ENCODE peak calls at places on chromosomes 2 and 18, in four cellular contexts. V, Y, L and I are unnamed samples.

GRCh38 chr2:173090291-173090877 is 14.7 kb downstream of the MAP3K20 start:
- DNase-seq in Y (no peak), V (no peak), L (no peak), I (no peak)

GRCh38 chr2:110858993-110859770 is 126.8 kb downstream of the ACOXL start:
- DNase-seq in V (no peak), Y (no peak), L (no peak), I (no peak)

GRCh38 chr2:60849165-60849564 is 32.2 kb upstream of the REL start:
- DNase-seq in Y (no peak), V (no peak), L (no peak), I (no peak)

GRCh38 chr2:231621051-231621879 is 28.6 kb downstream of the TEX44 start:
- DNase-seq in V (peak), L (peak), Y (no peak), I (peak)

GRCh38 chr18:27899893-27900292 is 277.0 kb downstream of the CDH2 start:
- DNase-seq in L (no peak), Y (no peak), V (no peak), I (no peak)

GRCh38 chr2:233542507-233542906 is 24.1 kb downstream of the USP40 start:
- DNase-seq in Y (no peak), V (peak), L (no peak), I (no peak)

GRCh38 chr2:213545964-213546363 is 261.7 kb downstream of the SPAG16 start:
- DNase-seq in Y (no peak), L (no peak), V (no peak), I (no peak)

GRCh38 chr2:60597346-60597745 is 43.9 kb upstream of the BCL11A start:
- DNase-seq in Y (no peak), V (no peak), L (no peak), I (no peak)

GRCh38 chr2:179898873-179899272 is 37.5 kb upstream of the ZNF385B start:
- DNase-seq in Y (no peak), V (no peak), L (no peak), I (no peak)

GRCh38 chr2:128638741-128639477 is 320.2 kb upstream of the HS6ST1 start:
- DNase-seq in V (no peak), Y (no peak), L (no peak), I (peak)

GRCh38 chr2:170845343-170845742 is 28.7 kb downstream of the GAD1 start:
- DNase-seq in Y (no peak), V (no peak), L (no peak), I (no peak)

GRCh38 chr2:180677928-180678327 is 302.5 kb upstream of the UBE2E3 start:
- DNase-seq in Y (no peak), V (no peak), L (no peak), I (no peak)

GRCh38 chr2:341017-341542 is 53.2 kb upstream of the ALKAL2 start:
- DNase-seq in V (no peak), Y (no peak), L (no peak), I (no peak)

GRCh38 chr18:48006415-48007175 is 76.1 kb upstream of the SMAD2 start:
- DNase-seq in V (no peak), Y (no peak), L (no peak), I (no peak)

GRCh38 chr2:235026649-235027557 is 75.1 kb downstream of the SH3BP4 start:
- DNase-seq in V (no peak), Y (no peak), L (peak), I (peak)

GRCh38 chr2:66507673-66508127 is 72.8 kb downstream of the MEIS1 start:
- DNase-seq in Y (no peak), V (no peak), L (peak), I (no peak)

GRCh38 chr2:10514743-10515142 is 66.6 kb upstream of the ODC1 start:
- DNase-seq in L (no peak), V (no peak), Y (no peak), I (peak)

GRCh38 chr18:75297731-75298130 is 87.1 kb downstream of the TSHZ1 start:
- DNase-seq in V (no peak), Y (no peak), L (no peak), I (no peak)

GRCh38 chr2:64622443-64623231 is 31.1 kb downstream of the SERTAD2 start:
- DNase-seq in L (no peak), Y (no peak), V (no peak), I (no peak)

GRCh38 chr18:9887992-9888391 is 2.2 kb downstream of the TXNDC2 start:
- DNase-seq in Y (no peak), L (no peak), V (no peak), I (no peak)

GRCh38 chr18:9884532-9885140 is 1.1 kb upstream of the TXNDC2 start:
- DNase-seq in Y (no peak), V (no peak), L (no peak), I (no peak)

GRCh38 chr18:9884090-9884489 is 1.7 kb upstream of the TXNDC2 start:
- DNase-seq in L (no peak), V (no peak), Y (no peak), I (no peak)

GRCh38 chr18:9886005-9886348 is 204 bp downstream of the TXNDC2 start:
- DNase-seq in L (no peak), Y (no peak), V (no peak), I (no peak)

DNA sequence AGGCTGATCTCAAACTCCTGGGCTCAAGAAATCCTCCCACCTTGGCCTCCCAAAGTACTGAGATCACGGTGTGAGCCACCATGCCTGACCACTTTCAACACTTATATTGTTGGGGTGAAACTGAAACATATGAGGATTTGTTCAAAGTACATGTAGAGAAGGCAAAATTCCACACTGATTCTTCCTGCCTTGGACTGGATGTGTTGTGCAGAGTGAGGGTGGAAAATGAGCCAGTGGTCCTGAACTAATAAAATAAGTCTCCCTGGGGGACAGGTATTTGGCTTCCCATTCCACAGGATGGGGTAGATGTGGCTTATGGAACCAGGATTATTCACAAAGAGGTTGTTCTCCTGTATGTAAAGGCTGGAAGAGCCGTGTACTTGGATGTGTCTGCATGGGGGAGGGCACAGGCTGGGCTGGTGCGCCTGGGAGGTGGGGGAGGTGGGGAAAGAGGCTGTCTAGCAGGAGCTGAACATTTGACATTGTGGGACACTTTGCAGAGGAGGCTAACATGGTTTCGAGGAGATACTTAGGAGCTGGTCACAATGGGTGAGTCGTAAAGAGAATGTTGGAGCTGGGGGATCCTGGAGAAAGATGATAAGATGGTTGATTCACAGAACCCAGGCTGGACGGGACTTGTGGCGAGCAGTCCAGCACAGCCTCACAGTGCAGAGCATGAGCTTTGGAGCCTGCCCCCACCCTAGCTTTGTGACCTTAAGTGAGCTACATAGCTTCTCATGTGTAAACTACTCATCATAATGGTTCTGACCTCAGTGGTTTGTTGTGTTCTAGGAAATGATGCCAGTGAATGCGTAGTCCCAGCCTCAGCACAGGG is at the start of gene TXNDC2:
- DNase-seq in V (no peak), Y (no peak), L (no peak), I (no peak)
- TF ChIP-seq POLR2A in V (no peak), Y (no peak), L (no peak), I (no peak)

GRCh38 chr2:225616372-225616771 is 216.9 kb downstream of the NYAP2 start:
- DNase-seq in L (no peak), Y (no peak), V (no peak), I (no peak)
- TF ChIP-seq POLR2A in L (no peak), Y (no peak), V (no peak), I (no peak)

DNA sequence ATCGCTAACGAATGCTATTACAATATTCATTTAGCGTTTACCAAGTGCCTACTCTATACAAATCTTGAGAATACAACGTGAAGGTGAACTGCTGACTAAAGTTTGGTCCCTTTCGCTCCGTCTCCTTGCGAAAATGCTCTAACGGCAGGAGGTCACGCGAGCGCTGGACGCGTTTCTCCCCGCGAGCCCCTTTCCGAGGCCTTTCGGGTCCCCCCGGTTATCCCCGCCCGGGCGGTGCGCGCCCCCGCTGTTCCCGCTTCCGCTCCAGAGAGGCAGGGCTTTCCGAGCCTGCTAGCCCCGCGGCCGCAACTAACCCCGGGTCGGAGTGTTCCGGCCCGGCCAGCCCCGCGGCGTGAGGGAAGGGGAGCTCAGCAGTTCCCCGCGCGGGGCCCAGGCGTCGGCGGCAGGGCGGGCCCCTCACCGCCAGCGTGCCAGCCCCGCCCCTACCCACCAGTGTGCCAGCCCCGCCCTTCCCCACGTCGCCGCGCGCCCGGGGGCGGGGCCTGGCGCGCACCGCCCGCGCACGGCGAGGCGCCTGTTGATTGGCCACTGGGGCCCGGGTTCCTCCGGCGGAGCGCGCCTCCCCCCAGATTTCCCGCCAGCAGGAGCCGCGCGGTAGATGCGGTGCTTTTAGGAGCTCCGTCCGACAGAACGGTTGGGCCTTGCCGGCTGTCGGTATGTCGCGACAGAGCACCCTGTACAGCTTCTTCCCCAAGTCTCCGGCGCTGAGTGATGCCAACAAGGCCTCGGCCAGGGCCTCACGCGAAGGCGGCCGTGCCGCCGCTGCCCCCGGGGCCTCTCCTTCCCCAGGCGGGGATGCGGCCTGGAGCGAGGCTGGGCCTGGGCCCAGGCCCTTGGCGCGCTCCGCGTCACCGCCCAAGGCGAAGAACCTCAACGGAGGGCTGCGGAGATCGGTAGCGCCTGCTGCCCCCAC is at the start of gene MSH6:
- DNase-seq in Y (peak), V (peak), L (peak), I (peak)
- TF ChIP-seq POLR2A in Y (peak), V (peak), L (peak), I (no peak)

GRCh38 chr2:101124061-101124460 is 27.1 kb downstream of the TBC1D8 start:
- DNase-seq in L (no peak), V (no peak), Y (no peak), I (no peak)

GRCh38 chr2:101127319-101128056 is 23.7 kb downstream of the TBC1D8 start:
- DNase-seq in Y (no peak), V (no peak), L (no peak), I (no peak)

GRCh38 chr2:101125799-101126198 is 25.4 kb downstream of the TBC1D8 start:
- DNase-seq in L (no peak), Y (no peak), V (no peak), I (no peak)

GRCh38 chr2:101125374-101125773 is 25.8 kb downstream of the TBC1D8 start:
- DNase-seq in Y (no peak), V (no peak), L (no peak), I (no peak)

GRCh38 chr2:101124684-101125366 is 26.4 kb downstream of the TBC1D8 start:
- DNase-seq in V (no peak), Y (no peak), L (no peak), I (peak)
- TF ChIP-seq POLR2A in V (no peak), Y (no peak), L (no peak), I (no peak)

GRCh38 chr2:45170191-45170975 is 161.1 kb upstream of the SIX2 start:
- DNase-seq in L (no peak), Y (no peak), V (no peak), I (no peak)

GRCh38 chr2:45170976-45171514 is 161.8 kb upstream of the SIX2 start:
- DNase-seq in L (no peak), Y (no peak), V (no peak), I (no peak)

GRCh38 chr2:45167885-45168284 is 158.6 kb upstream of the SIX2 start:
- DNase-seq in Y (no peak), V (no peak), L (no peak), I (no peak)

GRCh38 chr2:45168731-45169338 is 159.6 kb upstream of the SIX2 start:
- DNase-seq in Y (no peak), V (no peak), L (no peak), I (no peak)

GRCh38 chr2:45169339-45170190 is 160.3 kb upstream of the SIX2 start:
- DNase-seq in V (no peak), Y (no peak), L (no peak), I (no peak)
- TF ChIP-seq POLR2A in V (no peak), Y (no peak), L (no peak), I (no peak)

GRCh38 chr2:157840568-157841156 is 35.5 kb downstream of the ACVR1 start:
- DNase-seq in L (no peak), Y (no peak), V (peak), I (no peak)

GRCh38 chr2:157839162-157839801 is 36.8 kb downstream of the ACVR1 start:
- DNase-seq in Y (no peak), L (no peak), V (no peak), I (no peak)

GRCh38 chr2:157839822-157840221 is 36.3 kb downstream of the ACVR1 start:
- DNase-seq in Y (no peak), L (no peak), V (no peak), I (no peak)

GRCh38 chr2:157837851-157838441 is 38.2 kb downstream of the ACVR1 start:
- DNase-seq in L (peak), V (no peak), Y (no peak), I (no peak)

GRCh38 chr2:157838442-157839161 is 37.5 kb downstream of the ACVR1 start:
- DNase-seq in V (peak), L (peak), Y (no peak), I (peak)
- TF ChIP-seq POLR2A in V (no peak), L (no peak), Y (no peak), I (no peak)

GRCh38 chr2:139949242-139949972 is 1169.2 kb upstream of the NXPH2 start:
- DNase-seq in V (no peak), Y (no peak), L (no peak), I (no peak)
- TF ChIP-seq POLR2A in V (no peak), Y (no peak), L (no peak), I (no peak)

GRCh38 chr2:118642501-118642900 is 204.9 kb downstream of the EN1 start:
- DNase-seq in Y (no peak), L (no peak), V (no peak), I (no peak)

GRCh38 chr2:118639371-118639770 is 208.1 kb downstream of the EN1 start:
- DNase-seq in Y (no peak), V (no peak), L (no peak), I (no peak)

GRCh38 chr2:118643286-118643685 is 204.2 kb downstream of the EN1 start:
- DNase-seq in V (no peak), L (no peak), Y (no peak), I (no peak)

GRCh38 chr2:118644190-118644589 is 203.3 kb downstream of the EN1 start:
- DNase-seq in L (no peak), Y (no peak), V (no peak), I (no peak)

GRCh38 chr2:118641711-118642110 is 205.7 kb downstream of the EN1 start:
- DNase-seq in V (no peak), L (no peak), Y (no peak), I (no peak)
- TF ChIP-seq POLR2A in V (no peak), L (no peak), Y (no peak), I (no peak)